ENCODE peak calls at places on chromosomes 12 and 14, in five cellular contexts. P is activated CD8-positive, alpha-beta T cell treated with anti-CD3 and anti-CD28 coated beads for 36 hours; V is heart right ventricle; S is left cardiac atrium; D is lower lobe of right lung. K is an unnamed sample.

GRCh38 chr12:92416385-92416812 is 270.8 kb upstream of the BTG1 start:
- ATAC-seq in V (peak), S (peak), D (no peak), P (no peak), K (no peak)

GRCh38 chr14:101784631-101785030 is 23.1 kb downstream of the PPP2R5C start:
- ATAC-seq in S (no peak), D (no peak), P (no peak), V (no peak), K (no peak)

GRCh38 chr14:54652188-54652889 is 85.4 kb downstream of the SAMD4A start:
- ATAC-seq in D (peak), V (peak), P (no peak), S (peak), K (no peak)

GRCh38 chr14:50544911-50545310 is 12.5 kb upstream of the MAP4K5 start:
- ATAC-seq in D (peak), S (no peak), P (no peak), V (no peak), K (no peak)

GRCh38 chr14:72315720-72316119 is 383.5 kb downstream of the RGS6 start:
- ATAC-seq in P (no peak), D (no peak), S (no peak), V (no peak), K (peak)

GRCh38 chr12:28068467-28068866 is 95.9 kb upstream of the PTHLH start:
- ATAC-seq in P (no peak), D (no peak), S (no peak), V (no peak), K (no peak)

GRCh38 chr14:36675581-36675980 is 13.9 kb downstream of the PAX9 start:
- ATAC-seq in D (no peak), V (no peak), S (no peak), P (no peak), K (no peak)

GRCh38 chr14:103705158-103705523 is 10.1 kb downstream of the XRCC3 start:
- ATAC-seq in S (peak), P (no peak), D (peak), V (peak), K (no peak)

GRCh38 chr12:92890601-92891106 is 38.4 kb downstream of the EEA1 start:
- ATAC-seq in D (no peak), V (no peak), P (no peak), S (no peak), K (no peak)

GRCh38 chr12:1130164-1130563 is 139.1 kb downstream of the ERC1 start:
- ATAC-seq in S (no peak), D (peak), V (no peak), P (peak), K (no peak)

GRCh38 chr12:109982211-109982610 is 14.0 kb downstream of the GIT2 start:
- ATAC-seq in S (peak), D (no peak), P (no peak), V (no peak), K (no peak)

GRCh38 chr14:104573930-104574329 is 5.6 kb upstream of the C14orf180 start:
- ATAC-seq in V (peak), P (no peak), D (no peak), S (peak), K (no peak)

GRCh38 chr14:51310453-51311074 is 70.5 kb downstream of the TMX1 start:
- ATAC-seq in V (peak), S (peak), D (no peak), P (no peak), K (no peak)

GRCh38 chr14:52723514-52724359 is 6.2 kb upstream of the STYX start:
- ATAC-seq in S (no peak), P (no peak), D (no peak), V (no peak), K (no peak)

GRCh38 chr14:36524220-36524837 is 4.3 kb upstream of the NKX2-1 start:
- ATAC-seq in S (no peak), V (no peak), P (no peak), D (no peak), K (no peak)

GRCh38 chr12:119036878-119037493 is 55.6 kb downstream of the SRRM4 start:
- ATAC-seq in P (no peak), S (no peak), V (no peak), D (no peak), K (no peak)

GRCh38 chr12:104436790-104437189 is 20.0 kb upstream of the CHST11 start:
- ATAC-seq in V (no peak), D (no peak), P (no peak), S (no peak), K (no peak)

GRCh38 chr12:107748472-107748871 is 12.5 kb downstream of the PRDM4 start:
- ATAC-seq in V (peak), P (no peak), S (peak), D (no peak), K (no peak)

GRCh38 chr12:78680596-78680995 is 184.0 kb upstream of the SYT1 start:
- ATAC-seq in S (no peak), V (no peak), P (no peak), D (no peak), K (no peak)

GRCh38 chr14:92352158-92352985 is 29.4 kb downstream of the SLC24A4 start:
- ATAC-seq in S (no peak), V (no peak), P (peak), D (peak), K (no peak)

GRCh38 chr14:91108941-91109611 is 4.8 kb upstream of the DGLUCY start:
- ATAC-seq in P (peak), V (no peak), S (no peak), D (no peak), K (peak)

GRCh38 chr12:79561401-79562132 is 129.2 kb downstream of the PAWR start:
- ATAC-seq in V (no peak), S (peak), D (peak), P (no peak), K (no peak)

GRCh38 chr14:38070213-38070612 is 137.5 kb upstream of the SSTR1 start:
- ATAC-seq in P (no peak), S (no peak), V (no peak), D (no peak), K (no peak)

GRCh38 chr12:124032265-124032886 is 59.4 kb downstream of the ZNF664 start:
- ATAC-seq in D (peak), V (peak), P (peak), S (peak), K (no peak)

GRCh38 chr12:14256555-14257169 is 108.8 kb upstream of the ATF7IP start:
- ATAC-seq in S (peak), P (peak), D (peak), V (peak), K (peak)

GRCh38 chr14:42490536-42490935 is 883.9 kb downstream of the LRFN5 start:
- ATAC-seq in V (no peak), D (no peak), P (no peak), S (no peak), K (no peak)

GRCh38 chr14:103867523-103867953 is 20.2 kb upstream of the PPP1R13B start:
- ATAC-seq in D (peak), V (peak), S (peak), P (no peak), K (no peak)

GRCh38 chr12:12839886-12840285 is 26.7 kb downstream of the DDX47 start:
- ATAC-seq in P (no peak), S (peak), D (no peak), V (peak), K (no peak)